ENCODE peak calls at places on chromosomes 5 and 9, in eight cellular contexts. E is colonic mucosa, B is OCI-LY7, N is NCI-H446, T is neural crest cell, L is T1000, A is iPS-NIHi11, F is GM20000. I is an unnamed sample.

GRCh38 chr9:36833954-36834353 is 200.1 kb downstream of the PAX5 start:
- DNase-seq in E (no peak), B (peak; percentile 13), N (peak; percentile 14), T (no peak), L (no peak), A (peak; percentile 76), F (no peak), I (no peak)

GRCh38 chr5:54547711-54548250 is 30.2 kb downstream of the SNX18 start:
- DNase-seq in E (peak; percentile 55), B (no peak), N (peak; percentile 66), T (no peak), L (no peak), A (no peak), F (no peak), I (no peak)

GRCh38 chr9:136339173-136339957 is 12.0 kb downstream of the GPSM1 start:
- DNase-seq in E (peak; percentile 74), B (peak; percentile 73), N (no peak), T (peak; percentile 69), L (no peak), A (peak; percentile 89), F (peak; percentile 91), I (no peak)

GRCh38 chr9:123119566-123119965 is 86.1 kb downstream of the GPR21 start:
- DNase-seq in E (no peak), B (no peak), N (no peak), T (no peak), L (no peak), A (no peak), F (no peak), I (no peak)

GRCh38 chr9:4382722-4383317 is 83.0 kb upstream of the GLIS3 start:
- DNase-seq in E (no peak), B (no peak), N (peak; percentile 60), T (peak; percentile 5), L (no peak), A (peak; percentile 38), F (peak; percentile 40), I (peak; percentile 59)

GRCh38 chr9:137113385-137114159 is 961 bp downstream of the DPP7 start:
- DNase-seq in E (no peak), B (no peak), N (no peak), T (no peak), L (no peak), A (no peak), F (peak; percentile 79), I (no peak)

GRCh38 chr5:9555961-9556360 is 10.1 kb upstream of the SEMA5A start:
- DNase-seq in E (no peak), B (no peak), N (no peak), T (no peak), L (no peak), A (no peak), F (no peak), I (no peak)

GRCh38 chr5:15009420-15009819 is 137.8 kb upstream of the ANKH start:
- DNase-seq in E (peak; percentile 75), B (no peak), N (peak; percentile 91), T (no peak), L (no peak), A (no peak), F (no peak), I (peak; percentile 8)

GRCh38 chr5:43315262-43315661 is 2.0 kb upstream of the HMGCS1 start:
- DNase-seq in E (no peak), B (no peak), N (no peak), T (no peak), L (peak; percentile 23), A (no peak), F (no peak), I (no peak)

I was measured in NCI-H1694 treated with DMSO at 0.1 percent for 48 hours.